ENCODE peak calls at places on chromosomes 6 and 20, in seven cellular contexts. T is heart left ventricle, Y is fibroblast of the aortic adventitia, K is NB4, A is ovary, J is cardiac muscle cell, S is dorsolateral prefrontal cortex. H is an unnamed sample.

GRCh38 chr6:140782941-140783340 is 1349.8 kb upstream of the GJE1 start:
- DNase-seq in T (no peak), Y (no peak), K (no peak), A (no peak), J (no peak), S (no peak), H (no peak)

GRCh38 chr6:52399511-52400315 is 20.4 kb upstream of the EFHC1 start:
- DNase-seq in T (no peak), Y (peak), K (peak), A (no peak), J (peak), S (no peak), H (peak)

GRCh38 chr6:26025047-26025893 is 62.0 kb upstream of the HFE start:
- DNase-seq in T (peak), Y (peak), K (no peak), A (no peak), J (peak), S (no peak), H (no peak)

GRCh38 chr6:31836036-31836675 is 8.6 kb downstream of the HSPA1B start:
- DNase-seq in T (no peak), Y (no peak), K (no peak), A (no peak), J (no peak), S (no peak), H (no peak)

GRCh38 chr6:8743146-8743745 is 307.9 kb upstream of the SLC35B3 start:
- DNase-seq in T (no peak), Y (no peak), K (peak), A (no peak), J (no peak), S (no peak), H (peak)

GRCh38 chr20:35599776-35600120 is 15.9 kb upstream of the SPAG4 start:
- DNase-seq in T (no peak), Y (no peak), K (no peak), A (no peak), J (no peak), S (no peak), H (no peak)

GRCh38 chr6:7315684-7316366 is 2.8 kb upstream of the SSR1 start:
- DNase-seq in T (no peak), Y (no peak), K (no peak), A (no peak), J (no peak), S (no peak), H (no peak)

GRCh38 chr6:40359808-40360207 is 227.4 kb downstream of the LRFN2 start:
- DNase-seq in T (peak), Y (no peak), K (no peak), A (no peak), J (no peak), S (no peak), H (no peak)

GRCh38 chr6:161630674-161631073 is 356.8 kb upstream of the AGPAT4 start:
- DNase-seq in T (no peak), Y (no peak), K (no peak), A (no peak), J (no peak), S (no peak), H (no peak)

GRCh38 chr6:140001851-140002301 is 627.4 kb upstream of the CITED2 start:
- DNase-seq in T (no peak), Y (peak), K (no peak), A (no peak), J (no peak), S (no peak), H (no peak)

GRCh38 chr6:137958809-137959565 is 91.9 kb downstream of the TNFAIP3 start:
- DNase-seq in T (no peak), Y (peak), K (peak), A (no peak), J (no peak), S (no peak), H (no peak)

GRCh38 chr20:52410182-52410647 is 218.6 kb upstream of the ZFP64 start:
- DNase-seq in T (no peak), Y (peak), K (peak), A (no peak), J (peak), S (no peak), H (no peak)

GRCh38 chr6:106163446-106163965 is 77.4 kb downstream of the PRDM1 start:
- DNase-seq in T (no peak), Y (peak), K (peak), A (no peak), J (peak), S (no peak), H (peak)

GRCh38 chr6:148827421-148827820 is 80.6 kb downstream of the UST start:
- DNase-seq in T (no peak), Y (peak), K (no peak), A (no peak), J (no peak), S (no peak), H (no peak)

GRCh38 chr6:164337024-164337924 is 922.8 kb downstream of the QKI start:
- DNase-seq in T (no peak), Y (no peak), K (no peak), A (no peak), J (no peak), S (no peak), H (no peak)

GRCh38 chr20:51639206-51639832 is 96.8 kb upstream of the NFATC2 start:
- DNase-seq in T (peak), Y (peak), K (peak), A (peak), J (peak), S (peak), H (peak)

GRCh38 chr6:10073326-10073725 is 341.5 kb downstream of the TFAP2A start:
- DNase-seq in T (no peak), Y (no peak), K (peak), A (no peak), J (no peak), S (no peak), H (no peak)

GRCh38 chr20:52251137-52251700 is 59.6 kb upstream of the ZFP64 start:
- DNase-seq in T (no peak), Y (no peak), K (peak), A (no peak), J (no peak), S (no peak), H (no peak)

GRCh38 chr6:129469070-129469662 is 240.8 kb downstream of the ARHGAP18 start:
- DNase-seq in T (no peak), Y (no peak), K (no peak), A (no peak), J (no peak), S (no peak), H (no peak)

GRCh38 chr6:140271759-140272377 is 897.4 kb upstream of the CITED2 start:
- DNase-seq in T (no peak), Y (no peak), K (no peak), A (no peak), J (peak), S (no peak), H (peak)

GRCh38 chr6:11710221-11710836 is 68.3 kb downstream of the ADTRP start:
- DNase-seq in T (no peak), Y (no peak), K (no peak), A (no peak), J (peak), S (no peak), H (peak)

GRCh38 chr20:57779401-57780003 is 69.7 kb upstream of the PMEPA1 start:
- DNase-seq in T (no peak), Y (no peak), K (no peak), A (no peak), J (no peak), S (no peak), H (no peak)

GRCh38 chr6:44036196-44036595 is 91.1 kb downstream of the MRPL14 start:
- DNase-seq in T (no peak), Y (no peak), K (no peak), A (no peak), J (no peak), S (no peak), H (no peak)

GRCh38 chr6:78505178-78505577 is 362.2 kb upstream of the IRAK1BP1 start:
- DNase-seq in T (no peak), Y (peak), K (no peak), A (no peak), J (no peak), S (no peak), H (peak)

GRCh38 chr6:151882206-151882605 is 74.7 kb downstream of the ESR1 start:
- DNase-seq in T (no peak), Y (no peak), K (no peak), A (no peak), J (no peak), S (no peak), H (no peak)

GRCh38 chr20:8372819-8373218 is 240.8 kb downstream of the PLCB1 start:
- DNase-seq in T (no peak), Y (no peak), K (peak), A (no peak), J (peak), S (no peak), H (no peak)

GRCh38 chr20:32972181-32973076 is 31.8 kb downstream of the SUN5 start:
- DNase-seq in T (no peak), Y (no peak), K (peak), A (no peak), J (no peak), S (no peak), H (peak)

GRCh38 chr20:50278684-50279531 is 88.3 kb downstream of the CEBPB start:
- DNase-seq in T (peak), Y (peak), K (no peak), A (peak), J (peak), S (no peak), H (no peak)

GRCh38 chr6:81241717-81242116 is 510.8 kb downstream of the TENT5A start:
- DNase-seq in T (no peak), Y (peak), K (peak), A (no peak), J (peak), S (no peak), H (peak)

GRCh38 chr6:110053395-110054240 is 75.5 kb downstream of the GPR6 start:
- DNase-seq in T (no peak), Y (peak), K (peak), A (no peak), J (peak), S (no peak), H (peak)

GRCh38 chr20:11229772-11230171 is 556.0 kb upstream of the JAG1 start:
- DNase-seq in T (peak), Y (peak), K (peak), A (peak), J (peak), S (peak), H (no peak)

GRCh38 chr20:62872184-62872862 is 10.7 kb upstream of the TCFL5 start:
- DNase-seq in T (no peak), Y (no peak), K (no peak), A (no peak), J (no peak), S (no peak), H (no peak)

GRCh38 chr6:167683028-167683862 is 143.5 kb upstream of the AFDN start:
- DNase-seq in T (peak), Y (no peak), K (no peak), A (peak), J (peak), S (peak), H (no peak)

GRCh38 chr6:11379805-11380204 is 147.3 kb upstream of the NEDD9 start:
- DNase-seq in T (no peak), Y (no peak), K (no peak), A (no peak), J (no peak), S (no peak), H (no peak)

DNA sequence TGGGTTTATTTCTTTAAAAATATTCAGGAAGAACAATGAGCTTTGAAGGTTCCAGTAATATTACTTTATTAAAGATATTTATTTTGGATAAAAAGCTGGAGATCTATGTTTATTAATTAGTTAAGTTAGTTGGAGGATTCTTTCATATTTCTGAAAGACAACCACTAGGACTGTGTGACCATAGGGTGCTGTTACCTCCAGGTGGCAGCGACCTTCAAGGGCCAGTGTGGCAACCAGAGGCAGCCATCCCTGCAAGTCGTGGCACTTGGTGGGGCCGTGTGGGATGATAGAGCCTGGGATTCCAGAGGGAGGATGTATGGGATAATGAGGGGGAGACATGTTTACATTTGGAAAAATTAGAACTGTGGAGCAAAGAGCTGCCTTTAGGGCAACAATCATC is 95.5 kb upstream of the SCP2D1 start:
- DNase-seq in T (no peak), Y (no peak), K (no peak), A (no peak), J (no peak), S (no peak), H (peak)
- TF ChIP-seq CTCF in T (no peak), Y (no peak), K (no peak), A (no peak), J (no peak), S (no peak), H (no peak)

DNA sequence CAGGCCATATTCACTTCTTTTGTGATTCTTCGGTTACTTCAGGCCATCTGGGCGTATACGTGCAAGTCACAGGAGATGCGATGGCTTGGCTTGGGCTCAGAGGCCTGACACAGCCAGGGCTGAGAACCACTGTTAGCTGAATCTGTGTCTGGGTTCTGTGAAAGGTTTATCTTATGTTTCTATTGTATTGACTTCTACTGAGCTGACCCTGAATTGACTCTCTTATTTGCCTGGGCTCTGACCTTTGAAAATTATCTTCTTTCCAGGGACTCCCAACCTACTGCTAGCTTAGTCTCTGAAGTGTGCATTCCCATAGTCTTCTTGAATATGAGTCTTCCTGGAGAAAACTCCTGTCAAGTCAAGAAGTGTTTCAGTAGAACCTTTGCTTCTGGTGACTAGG is 226.4 kb upstream of the SOX4 start:
- DNase-seq in T (no peak), Y (no peak), K (no peak), A (no peak), J (no peak), S (no peak), H (no peak)
- H3K4me3 ChIP-seq in T (no peak), Y (no peak), K (no peak), A (no peak), J (no peak), S (no peak), H (no peak)

GRCh38 chr6:136289327-136289578 is 393 bp downstream of the BCLAF1 start:
- DNase-seq in T (peak), Y (peak), K (peak), A (peak), J (peak), S (peak), H (peak)
- TF ChIP-seq CTCF in T (no peak), Y (no peak), K (peak), A (no peak), J (no peak), S (no peak), H (no peak)

GRCh38 chr20:4014031-4014474 is 1.3 kb downstream of the RNF24 start:
- DNase-seq in T (no peak), Y (peak), K (peak), A (no peak), J (peak), S (peak), H (peak)
- H3K4me3 ChIP-seq in T (peak), Y (peak), K (peak), A (no peak), J (peak), S (peak), H (peak)

GRCh38 chr6:17360564-17360963 is 32.8 kb upstream of the CAP2 start:
- DNase-seq in T (no peak), Y (no peak), K (no peak), A (no peak), J (no peak), S (no peak), H (no peak)
- TF ChIP-seq CTCF in T (no peak), Y (no peak), K (no peak), A (no peak), J (no peak), S (no peak), H (no peak)